ENCODE peak calls at places on chromosome 18, in ten cellular contexts. X, I, T, D, U, N, C, L, Y and K are unnamed samples.

GRCh38 chr18:25072205-25072604 is 279.8 kb downstream of the ZNF521 start:
- DNase-seq in X (no peak), I (no peak), T (no peak), D (no peak), U (no peak), N (no peak), C (no peak), L (no peak), Y (no peak), K (no peak)

GRCh38 chr18:10439898-10440297 is 14.5 kb upstream of the APCDD1 start:
- DNase-seq in X (no peak), I (no peak), T (no peak), D (no peak), U (no peak), N (no peak), C (no peak), L (no peak), Y (no peak), K (no peak)

GRCh38 chr18:50924372-50924771 is 43.5 kb upstream of the ELAC1 start:
- DNase-seq in X (no peak), I (no peak), T (no peak), D (peak; percentile 4), U (no peak), N (peak; percentile 2), C (no peak), L (peak; percentile 40), Y (no peak), K (no peak)

GRCh38 chr18:63881851-63882250 is 5.7 kb upstream of the SERPINB2 start:
- DNase-seq in X (no peak), I (no peak), T (no peak), D (peak; percentile 42), U (no peak), N (peak; percentile 34), C (no peak), L (peak; percentile 36), Y (no peak), K (no peak)

GRCh38 chr18:74251297-74252031 is 40.3 kb downstream of the CYB5A start:
- DNase-seq in X (no peak), I (no peak), T (peak; percentile 55), D (peak; percentile 92), U (peak; percentile 86), N (peak; percentile 65), C (no peak), L (peak; percentile 86), Y (no peak), K (peak; percentile 62)

GRCh38 chr18:183769-184168 is 25.4 kb downstream of the USP14 start:
- DNase-seq in X (peak; percentile 32), I (peak; percentile 5), T (no peak), D (peak; percentile 41), U (no peak), N (peak; percentile 6), C (no peak), L (peak; percentile 21), Y (no peak), K (peak; percentile 4)

GRCh38 chr18:24089626-24090337 is 49.1 kb upstream of the CABYR start:
- DNase-seq in X (no peak), I (no peak), T (no peak), D (no peak), U (no peak), N (no peak), C (no peak), L (no peak), Y (no peak), K (no peak)

GRCh38 chr18:42178381-42179080 is 223.5 kb downstream of the PIK3C3 start:
- DNase-seq in X (no peak), I (no peak), T (no peak), D (no peak), U (no peak), N (no peak), C (no peak), L (no peak), Y (no peak), K (no peak)

GRCh38 chr18:59220784-59221765 is 1.1 kb downstream of the GRP start:
- DNase-seq in X (no peak), I (peak; percentile 28), T (no peak), D (no peak), U (no peak), N (no peak), C (no peak), L (peak; percentile 13), Y (no peak), K (no peak)

GRCh38 chr18:34999734-35000397 is 41.3 kb upstream of the MAPRE2 start:
- DNase-seq in X (no peak), I (no peak), T (no peak), D (no peak), U (no peak), N (no peak), C (no peak), L (no peak), Y (no peak), K (no peak)

GRCh38 chr18:23226386-23226785 is 91.1 kb downstream of the CABLES1 start:
- DNase-seq in X (no peak), I (no peak), T (no peak), D (peak; percentile 79), U (no peak), N (peak; percentile 61), C (no peak), L (peak; percentile 82), Y (no peak), K (no peak)

GRCh38 chr18:56748698-56749268 is 97.6 kb downstream of the WDR7 start:
- DNase-seq in X (peak; percentile 42), I (peak; percentile 53), T (peak; percentile 5), D (peak; percentile 72), U (peak; percentile 54), N (peak; percentile 16), C (peak; percentile 15), L (peak; percentile 64), Y (no peak), K (peak; percentile 4)

GRCh38 chr18:7871560-7872456 is 304.7 kb downstream of the PTPRM start:
- DNase-seq in X (no peak), I (no peak), T (no peak), D (peak; percentile 62), U (no peak), N (no peak), C (no peak), L (peak; percentile 50), Y (no peak), K (no peak)

GRCh38 chr18:79206444-79206843 is 137.2 kb downstream of the ATP9B start:
- DNase-seq in X (no peak), I (no peak), T (no peak), D (no peak), U (no peak), N (no peak), C (no peak), L (no peak), Y (no peak), K (no peak)
- H3K4me3 ChIP-seq in X (no peak overlapping the region), I (no peak overlapping the region), T (no peak overlapping the region), D (no peak overlapping the region), U (no peak overlapping the region), N (no peak overlapping the region), C (no peak overlapping the region), L (no peak overlapping the region), Y (no peak overlapping the region), K (no peak overlapping the region)

GRCh38 chr18:12996661-12997292 is 5.6 kb downstream of the CEP192 start:
- DNase-seq in X (no peak), I (no peak), T (no peak), D (no peak), U (no peak), N (no peak), C (no peak), L (no peak), Y (no peak), K (no peak)

GRCh38 chr18:12998332-12999060 is 7.3 kb downstream of the CEP192 start:
- DNase-seq in X (no peak), I (no peak), T (no peak), D (no peak), U (no peak), N (no peak), C (no peak), L (no peak), Y (peak; percentile 43), K (no peak)

GRCh38 chr18:12993439-12993838 is 2.3 kb downstream of the CEP192 start:
- DNase-seq in X (no peak), I (no peak), T (no peak), D (no peak), U (no peak), N (no peak), C (no peak), L (no peak), Y (no peak), K (no peak)

GRCh38 chr18:12995424-12995823 is 4.3 kb downstream of the CEP192 start:
- DNase-seq in X (no peak), I (no peak), T (no peak), D (no peak), U (no peak), N (no peak), C (no peak), L (no peak), Y (no peak), K (no peak)

GRCh38 chr18:12995952-12996477 is 4.9 kb downstream of the CEP192 start:
- DNase-seq in X (no peak), I (no peak), T (no peak), D (no peak), U (no peak), N (no peak), C (no peak), L (no peak), Y (no peak), K (no peak)
- H3K4me3 ChIP-seq in X (no peak overlapping the region), I (no peak overlapping the region), T (no peak overlapping the region), D (no peak overlapping the region), U (no peak overlapping the region), N (no peak overlapping the region), C (no peak overlapping the region), L (no peak overlapping the region), Y (no peak overlapping the region), K (no peak overlapping the region)

GRCh38 chr18:77088977-77089795 is 43.4 kb downstream of the MBP start:
- DNase-seq in X (no peak), I (no peak), T (no peak), D (no peak), U (no peak), N (no peak), C (no peak), L (no peak), Y (no peak), K (no peak)
- H3K4me3 ChIP-seq in X (no peak overlapping the region), I (no peak overlapping the region), T (no peak overlapping the region), D (no peak overlapping the region), U (no peak overlapping the region), N (no peak overlapping the region), C (no peak overlapping the region), L (no peak overlapping the region), Y (no peak overlapping the region), K (no peak overlapping the region)

DNA sequence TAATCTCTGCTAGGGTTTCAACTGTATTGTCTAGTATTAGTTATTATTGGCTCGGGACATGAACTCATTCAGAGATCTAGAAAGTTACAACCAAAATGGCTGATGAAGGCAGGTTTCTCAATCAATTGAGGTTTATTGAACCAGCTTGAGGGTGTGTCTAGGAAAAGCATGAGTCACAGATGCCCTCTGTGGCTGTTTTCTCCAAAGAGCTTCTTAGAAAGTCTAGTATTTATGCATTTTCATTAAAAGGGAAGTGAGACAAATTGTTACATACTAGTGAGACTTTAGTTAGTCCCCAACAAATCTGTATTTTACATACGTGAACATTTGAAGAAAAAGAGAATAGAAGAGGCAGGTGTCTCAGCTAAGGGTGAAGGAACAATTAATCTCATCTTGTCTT is 23.1 kb upstream of the RTTN start:
- DNase-seq in X (no peak), I (no peak), T (no peak), D (no peak), U (peak; percentile 76), N (no peak), C (no peak), L (peak; percentile 74), Y (no peak), K (no peak)
- H3K4me3 ChIP-seq in X (no peak overlapping the region), I (no peak overlapping the region), T (no peak overlapping the region), D (no peak overlapping the region), U (no peak overlapping the region), N (no peak overlapping the region), C (no peak overlapping the region), L (no peak overlapping the region), Y (no peak overlapping the region), K (no peak overlapping the region)